ENCODE peak calls at places on chromosome 2, in seven cellular contexts. F, S, M, A, K, U and E are unnamed samples. For H3K4me1, the result is how much of the 10 kb centered on the place peaks cover.

GRCh38 chr2:114962551-114962950 is 520.1 kb downstream of the DPP10 start:
- DNase-seq in F (no peak), S (no peak), M (no peak), A (no peak), K (no peak), U (no peak), E (no peak)

GRCh38 chr2:7886665-7887064 is 795.2 kb upstream of the ID2 start:
- DNase-seq in F (no peak), S (no peak), M (no peak), A (no peak), K (no peak), U (no peak), E (no peak)

GRCh38 chr2:63050916-63051794 is 525 bp downstream of the OTX1 start:
- DNase-seq in F (peak), S (no peak), M (peak), A (no peak), K (peak), U (no peak), E (no peak)

GRCh38 chr2:241613018-241613780 is 23.8 kb downstream of the THAP4 start:
- DNase-seq in F (peak), S (no peak), M (no peak), A (no peak), K (peak), U (no peak), E (no peak)

GRCh38 chr2:57943271-57943670 is 103.3 kb upstream of the VRK2 start:
- DNase-seq in F (no peak), S (no peak), M (no peak), A (no peak), K (no peak), U (no peak), E (no peak)

GRCh38 chr2:231670892-231671616 is 37.3 kb upstream of the PTMA start:
- DNase-seq in F (no peak), S (no peak), M (no peak), A (no peak), K (peak), U (peak), E (no peak)

GRCh38 chr2:208358758-208359631 is 47.6 kb upstream of the PTH2R start:
- DNase-seq in F (no peak), S (peak), M (no peak), A (no peak), K (no peak), U (no peak), E (no peak)

GRCh38 chr2:40332096-40332826 is 119.6 kb downstream of the SLC8A1 start:
- DNase-seq in F (no peak), S (no peak), M (peak), A (no peak), K (no peak), U (no peak), E (no peak)

GRCh38 chr2:174004900-174005605 is 39.9 kb upstream of the SP3 start:
- DNase-seq in F (peak), S (no peak), M (no peak), A (no peak), K (peak), U (no peak), E (peak)

GRCh38 chr2:99031991-99032390 is 96.0 kb upstream of the CRACDL start:
- DNase-seq in F (no peak), S (no peak), M (no peak), A (no peak), K (no peak), U (no peak), E (no peak)

GRCh38 chr2:234091883-234092282 is 41.4 kb downstream of the SPP2 start:
- DNase-seq in F (no peak), S (no peak), M (peak), A (no peak), K (no peak), U (no peak), E (peak)

GRCh38 chr2:172446524-172447063 is 19.2 kb downstream of the ITGA6 start:
- DNase-seq in F (no peak), S (no peak), M (no peak), A (no peak), K (no peak), U (no peak), E (peak)

GRCh38 chr2:20595439-20596192 is 55.3 kb downstream of the HS1BP3 start:
- DNase-seq in F (peak), S (peak), M (peak), A (no peak), K (peak), U (peak), E (peak)

GRCh38 chr2:239429473-239430350 is 28.9 kb upstream of the HDAC4 start:
- DNase-seq in F (no peak), S (no peak), M (no peak), A (no peak), K (no peak), U (no peak), E (peak)

GRCh38 chr2:23803965-23804542 is 122.9 kb downstream of the ATAD2B start:
- DNase-seq in F (peak), S (peak), M (peak), A (peak), K (no peak), U (no peak), E (peak)

GRCh38 chr2:221767106-221767878 is 195.2 kb upstream of the EPHA4 start:
- DNase-seq in F (no peak), S (no peak), M (no peak), A (no peak), K (no peak), U (no peak), E (no peak)

GRCh38 chr2:182144780-182145170 is 159.1 kb downstream of the PPP1R1C start:
- DNase-seq in F (no peak), S (no peak), M (no peak), A (no peak), K (no peak), U (no peak), E (peak)

GRCh38 chr2:231270221-231271114 is 72.0 kb downstream of the ARMC9 start:
- DNase-seq in F (peak), S (no peak), M (peak), A (peak), K (peak), U (no peak), E (no peak)

GRCh38 chr2:108621087-108621559 is 86.9 kb downstream of the LIMS1 start:
- DNase-seq in F (no peak), S (no peak), M (peak), A (peak), K (no peak), U (peak), E (peak)

GRCh38 chr2:55418512-55419235 is 982 bp downstream of the CCDC88A start:
- DNase-seq in F (no peak), S (no peak), M (no peak), A (no peak), K (no peak), U (no peak), E (no peak)

GRCh38 chr2:195486987-195487644 is 169.9 kb upstream of the SLC39A10 start:
- DNase-seq in F (no peak), S (no peak), M (no peak), A (no peak), K (no peak), U (no peak), E (peak)

GRCh38 chr2:164911832-164912231 is 43.5 kb downstream of the SLC38A11 start:
- DNase-seq in F (no peak), S (no peak), M (no peak), A (no peak), K (no peak), U (no peak), E (no peak)

GRCh38 chr2:1891971-1892486 is 147.7 kb upstream of the PXDN start:
- DNase-seq in F (no peak), S (no peak), M (no peak), A (no peak), K (no peak), U (no peak), E (no peak)

GRCh38 chr2:172428841-172429173 is 1.4 kb downstream of the ITGA6 start:
- DNase-seq in F (no peak), S (no peak), M (no peak), A (no peak), K (no peak), U (no peak), E (no peak)

GRCh38 chr2:112005391-112006075 is 49.5 kb upstream of the TMEM87B start:
- DNase-seq in F (no peak), S (no peak), M (no peak), A (no peak), K (no peak), U (no peak), E (no peak)

GRCh38 chr2:75515584-75516368 is 45.0 kb downstream of the EVA1A start:
- DNase-seq in F (no peak), S (no peak), M (no peak), A (no peak), K (no peak), U (no peak), E (no peak)

GRCh38 chr2:99066602-99067001 is 74.9 kb upstream of the C2orf15 start:
- DNase-seq in F (no peak), S (no peak), M (peak), A (no peak), K (no peak), U (no peak), E (no peak)

GRCh38 chr2:16617282-16618266 is 48.1 kb downstream of the CYRIA start:
- DNase-seq in F (peak), S (no peak), M (peak), A (no peak), K (no peak), U (no peak), E (no peak)

GRCh38 chr2:173017657-173018420 is 57.8 kb upstream of the MAP3K20 start:
- DNase-seq in F (no peak), S (no peak), M (no peak), A (no peak), K (no peak), U (no peak), E (no peak)

GRCh38 chr2:209391776-209392401 is 32.0 kb upstream of the MAP2 start:
- DNase-seq in F (no peak), S (no peak), M (no peak), A (no peak), K (no peak), U (no peak), E (peak)

GRCh38 chr2:197266477-197266876 is 44.1 kb downstream of the ANKRD44 start:
- DNase-seq in F (no peak), S (no peak), M (no peak), A (no peak), K (no peak), U (no peak), E (no peak)

GRCh38 chr2:60353863-60354262 is 199.6 kb downstream of the BCL11A start:
- DNase-seq in F (no peak), S (no peak), M (no peak), A (peak), K (no peak), U (no peak), E (no peak)

GRCh38 chr2:85168984-85169383 is 35.8 kb downstream of the TCF7L1 start:
- DNase-seq in F (no peak), S (no peak), M (no peak), A (no peak), K (no peak), U (peak), E (no peak)

GRCh38 chr2:178208817-178209216 is 14.5 kb downstream of the OSBPL6 start:
- DNase-seq in F (no peak), S (no peak), M (no peak), A (no peak), K (no peak), U (no peak), E (no peak)

GRCh38 chr2:170710609-170710979 is 4.5 kb upstream of the SP5 start:
- DNase-seq in F (no peak), S (no peak), M (no peak), A (no peak), K (no peak), U (no peak), E (no peak)

GRCh38 chr2:229033816-229034215 is 237.3 kb downstream of the PID1 start:
- DNase-seq in F (no peak), S (no peak), M (no peak), A (no peak), K (no peak), U (no peak), E (no peak)

GRCh38 chr2:157785200-157785599 is 90.9 kb downstream of the ACVR1 start:
- DNase-seq in F (no peak), S (peak), M (peak), A (peak), K (no peak), U (no peak), E (peak)

GRCh38 chr2:186543561-186544131 is 46.2 kb upstream of the ITGAV start:
- DNase-seq in F (no peak), S (no peak), M (no peak), A (no peak), K (no peak), U (no peak), E (peak)

DNA sequence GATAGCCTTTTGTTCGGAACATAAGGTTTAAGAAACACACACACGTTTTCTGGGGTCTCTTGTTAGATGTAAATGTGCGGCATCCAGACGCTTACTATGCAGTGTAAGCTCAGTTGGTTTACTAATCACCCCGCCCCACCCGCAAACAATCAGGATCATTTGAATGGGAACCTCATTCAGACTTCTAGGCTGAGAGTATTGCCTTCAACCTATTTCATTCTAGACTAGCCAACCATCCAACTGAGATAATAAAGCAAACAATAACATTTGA is 1.3 kb upstream of the FIGN start:
- DNase-seq in F (no peak), S (no peak), M (no peak), A (no peak), K (no peak), U (no peak), E (no peak)
- H3K4me1 ChIP-seq in F (under half), S (under half), M (under half), A (under half), K (under half), U (under half), E (under half)

DNA sequence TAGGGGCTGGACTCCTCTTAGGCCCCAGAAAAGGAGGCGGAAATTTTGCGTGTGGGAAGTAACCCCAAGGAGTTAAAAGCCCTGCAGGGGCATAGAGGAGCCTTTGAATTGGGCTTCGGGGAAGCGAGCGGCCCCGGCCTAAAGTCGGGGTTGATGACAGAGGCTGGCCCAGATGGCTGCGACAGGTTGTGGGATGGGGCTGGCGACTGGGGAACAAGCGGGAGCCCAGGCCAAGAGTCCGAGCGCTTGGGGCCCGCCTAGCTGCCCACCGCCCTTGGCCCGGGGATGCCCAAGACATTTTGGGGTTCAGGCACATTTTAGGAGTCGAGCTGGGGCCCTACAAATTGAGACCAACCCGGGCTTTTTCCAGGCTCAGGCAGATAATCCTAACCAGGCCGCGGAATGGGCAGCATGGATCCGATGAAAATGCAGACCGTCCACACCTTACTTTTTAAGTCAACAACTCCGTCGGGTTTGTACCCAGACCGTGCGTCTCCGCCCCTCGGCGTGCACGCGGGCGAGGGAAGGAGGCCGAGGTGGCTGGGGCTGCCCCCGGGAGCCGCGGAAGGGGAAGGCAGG is 537 bp downstream of the RTKN start:
- DNase-seq in F (peak), S (no peak), M (no peak), A (no peak), K (no peak), U (peak), E (no peak)
- H3K4me3 ChIP-seq in F (peak), S (peak), M (peak), A (peak), K (peak), U (peak), E (peak)

DNA sequence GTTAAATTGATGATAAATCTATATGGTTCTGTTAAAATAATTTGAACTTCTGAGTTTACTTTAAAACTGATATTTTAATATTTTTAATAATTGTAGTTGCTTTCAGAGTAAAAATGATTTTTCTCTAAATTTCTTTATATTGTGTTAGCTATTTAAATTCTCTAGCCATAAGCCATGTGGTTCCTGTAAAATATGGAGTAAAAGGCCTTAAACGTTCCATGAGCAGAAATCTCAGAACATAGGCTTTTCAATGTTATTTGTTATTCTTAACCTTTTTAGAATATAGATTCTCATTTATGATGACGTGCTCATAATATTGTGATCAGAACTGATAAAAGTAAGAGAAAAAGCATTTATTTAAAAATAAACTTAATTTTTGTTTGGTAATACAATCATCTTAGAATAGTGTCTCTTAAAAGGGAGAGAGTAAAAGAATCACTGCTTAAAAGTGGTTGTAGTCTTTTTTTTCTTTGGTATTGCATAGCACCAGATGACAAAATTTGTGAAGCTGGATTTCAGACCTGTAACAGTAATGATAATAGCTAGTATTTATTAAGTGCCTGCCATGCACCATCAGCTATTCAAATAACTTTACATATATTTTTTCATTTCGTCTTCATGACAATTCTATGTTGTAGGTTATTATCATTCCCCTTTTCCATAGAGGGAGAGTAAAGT is 2.7 kb downstream of the BMPR2 start:
- DNase-seq in F (no peak), S (no peak), M (no peak), A (no peak), K (no peak), U (no peak), E (no peak)
- H3K27ac ChIP-seq in F (no peak), S (peak), M (no peak), A (no peak), K (peak), U (peak), E (no peak)

DNA sequence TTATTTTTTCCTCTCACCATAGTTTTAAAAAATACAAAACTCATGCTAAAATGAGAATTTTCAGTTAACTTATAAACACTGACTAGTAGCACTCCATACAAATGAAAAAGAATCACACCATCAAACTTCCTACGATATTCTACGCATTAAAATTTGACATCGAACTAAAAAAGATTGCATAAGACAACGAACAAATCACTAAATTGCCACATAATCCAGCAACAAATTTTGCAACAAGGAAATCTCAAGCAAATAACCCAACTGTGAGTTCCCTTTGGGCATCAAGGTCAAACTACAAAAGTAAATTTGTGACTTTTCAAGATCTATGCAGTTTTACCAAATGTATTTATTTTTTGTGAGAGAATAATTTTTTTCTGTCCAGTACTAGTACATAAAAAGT is 1.5 kb downstream of the MAP3K2 start:
- DNase-seq in F (no peak), S (no peak), M (no peak), A (no peak), K (no peak), U (no peak), E (no peak)
- H3K4me1 ChIP-seq in F (under half), S (under half), M (half or more), A (under half), K (under half), U (half or more), E (under half)

GRCh38 chr2:110675679-110676078 is 2.2 kb downstream of the BUB1 start:
- DNase-seq in F (no peak), S (no peak), M (no peak), A (no peak), K (no peak), U (no peak), E (no peak)
- H3K4me3 ChIP-seq in F (no peak), S (no peak), M (no peak), A (no peak), K (no peak), U (no peak), E (no peak)